ENCODE peak calls at places on chromosomes 2 and 18, in ten cellular contexts. One of them, this sample, is unnamed.

GRCh38 chr2:152322222-152322621 is 12.8 kb upstream of the FMNL2 start:
- DNase-seq in WERI-Rb-1: no peak
- DNase-seq in CD14-positive monocyte: no peak
- DNase-seq in NCI-H2081: no peak
- DNase-seq in Calu3: no peak
- DNase-seq in neural progenitor cell: no peak
- DNase-seq in type B pancreatic cell: no peak
- DNase-seq in NAMALWA: no peak
- DNase-seq in stimulated activated CD4-positive, alpha-beta T cell treated with anti-CD3 and anti-CD28 coated beads, Interleukin-15, amount 100 ng/mL, for 1 hour: no peak
- DNase-seq in iPS-NIHi11: no peak
- DNase-seq in this sample: no peak

GRCh38 chr2:184906709-184907108 is 308.4 kb downstream of the ZNF804A start:
- DNase-seq in WERI-Rb-1: no peak
- DNase-seq in CD14-positive monocyte: no peak
- DNase-seq in NCI-H2081: no peak
- DNase-seq in Calu3: no peak
- DNase-seq in neural progenitor cell: no peak
- DNase-seq in type B pancreatic cell: no peak
- DNase-seq in NAMALWA: no peak
- DNase-seq in stimulated activated CD4-positive, alpha-beta T cell treated with anti-CD3 and anti-CD28 coated beads, Interleukin-15, amount 100 ng/mL, for 1 hour: no peak
- DNase-seq in iPS-NIHi11: no peak
- DNase-seq in this sample: no peak

GRCh38 chr2:240628507-240629418 is 3.5 kb downstream of the GPR35 start:
- DNase-seq in WERI-Rb-1: no peak
- DNase-seq in CD14-positive monocyte: peak; percentile 39
- DNase-seq in NCI-H2081: no peak
- DNase-seq in Calu3: no peak
- DNase-seq in neural progenitor cell: peak; percentile 43
- DNase-seq in type B pancreatic cell: peak; percentile 68
- DNase-seq in NAMALWA: no peak
- DNase-seq in stimulated activated CD4-positive, alpha-beta T cell treated with anti-CD3 and anti-CD28 coated beads, Interleukin-15, amount 100 ng/mL, for 1 hour: no peak
- DNase-seq in iPS-NIHi11: no peak
- DNase-seq in this sample: no peak

GRCh38 chr2:156601840-156602551 is 165.8 kb downstream of the GPD2 start:
- DNase-seq in WERI-Rb-1: no peak
- DNase-seq in CD14-positive monocyte: no peak
- DNase-seq in NCI-H2081: no peak
- DNase-seq in Calu3: no peak
- DNase-seq in neural progenitor cell: no peak
- DNase-seq in type B pancreatic cell: no peak
- DNase-seq in NAMALWA: no peak
- DNase-seq in stimulated activated CD4-positive, alpha-beta T cell treated with anti-CD3 and anti-CD28 coated beads, Interleukin-15, amount 100 ng/mL, for 1 hour: no peak
- DNase-seq in iPS-NIHi11: no peak
- DNase-seq in this sample: no peak

GRCh38 chr2:74028290-74028689 is 43.6 kb downstream of the TET3 start:
- DNase-seq in WERI-Rb-1: no peak
- DNase-seq in CD14-positive monocyte: no peak
- DNase-seq in NCI-H2081: no peak
- DNase-seq in Calu3: no peak
- DNase-seq in neural progenitor cell: no peak
- DNase-seq in type B pancreatic cell: no peak
- DNase-seq in NAMALWA: no peak
- DNase-seq in stimulated activated CD4-positive, alpha-beta T cell treated with anti-CD3 and anti-CD28 coated beads, Interleukin-15, amount 100 ng/mL, for 1 hour: no peak
- DNase-seq in iPS-NIHi11: no peak
- DNase-seq in this sample: no peak

GRCh38 chr2:16093639-16094447 is 153.5 kb downstream of the MYCN start:
- DNase-seq in WERI-Rb-1: no peak
- DNase-seq in CD14-positive monocyte: no peak
- DNase-seq in NCI-H2081: no peak
- DNase-seq in Calu3: peak; percentile 9
- DNase-seq in neural progenitor cell: no peak
- DNase-seq in type B pancreatic cell: no peak
- DNase-seq in NAMALWA: no peak
- DNase-seq in stimulated activated CD4-positive, alpha-beta T cell treated with anti-CD3 and anti-CD28 coated beads, Interleukin-15, amount 100 ng/mL, for 1 hour: no peak
- DNase-seq in iPS-NIHi11: no peak
- DNase-seq in this sample: no peak

GRCh38 chr2:97998431-97998830 is 2.7 kb upstream of the TMEM131 start:
- DNase-seq in WERI-Rb-1: no peak
- DNase-seq in CD14-positive monocyte: no peak
- DNase-seq in NCI-H2081: no peak
- DNase-seq in Calu3: no peak
- DNase-seq in neural progenitor cell: no peak
- DNase-seq in type B pancreatic cell: no peak
- DNase-seq in NAMALWA: no peak
- DNase-seq in stimulated activated CD4-positive, alpha-beta T cell treated with anti-CD3 and anti-CD28 coated beads, Interleukin-15, amount 100 ng/mL, for 1 hour: no peak
- DNase-seq in iPS-NIHi11: no peak
- DNase-seq in this sample: no peak

GRCh38 chr2:85854166-85854509 is 34.7 kb downstream of the ST3GAL5 start:
- DNase-seq in WERI-Rb-1: no peak
- DNase-seq in CD14-positive monocyte: no peak
- DNase-seq in NCI-H2081: no peak
- DNase-seq in Calu3: no peak
- DNase-seq in neural progenitor cell: no peak
- DNase-seq in type B pancreatic cell: no peak
- DNase-seq in NAMALWA: no peak
- DNase-seq in stimulated activated CD4-positive, alpha-beta T cell treated with anti-CD3 and anti-CD28 coated beads, Interleukin-15, amount 100 ng/mL, for 1 hour: no peak
- DNase-seq in iPS-NIHi11: no peak
- DNase-seq in this sample: no peak

GRCh38 chr2:128727914-128728313 is 409.2 kb upstream of the HS6ST1 start:
- DNase-seq in WERI-Rb-1: no peak
- DNase-seq in CD14-positive monocyte: no peak
- DNase-seq in NCI-H2081: no peak
- DNase-seq in Calu3: no peak
- DNase-seq in neural progenitor cell: no peak
- DNase-seq in type B pancreatic cell: no peak
- DNase-seq in NAMALWA: no peak
- DNase-seq in stimulated activated CD4-positive, alpha-beta T cell treated with anti-CD3 and anti-CD28 coated beads, Interleukin-15, amount 100 ng/mL, for 1 hour: no peak
- DNase-seq in iPS-NIHi11: no peak
- DNase-seq in this sample: no peak

GRCh38 chr2:31430439-31431165 is 16.1 kb upstream of the XDH start:
- DNase-seq in WERI-Rb-1: no peak
- DNase-seq in CD14-positive monocyte: no peak
- DNase-seq in NCI-H2081: no peak
- DNase-seq in Calu3: no peak
- DNase-seq in neural progenitor cell: no peak
- DNase-seq in type B pancreatic cell: no peak
- DNase-seq in NAMALWA: no peak
- DNase-seq in stimulated activated CD4-positive, alpha-beta T cell treated with anti-CD3 and anti-CD28 coated beads, Interleukin-15, amount 100 ng/mL, for 1 hour: no peak
- DNase-seq in iPS-NIHi11: no peak
- DNase-seq in this sample: no peak

GRCh38 chr2:16203069-16203468 is 262.7 kb downstream of the MYCN start:
- DNase-seq in WERI-Rb-1: no peak
- DNase-seq in CD14-positive monocyte: no peak
- DNase-seq in NCI-H2081: no peak
- DNase-seq in Calu3: no peak
- DNase-seq in neural progenitor cell: no peak
- DNase-seq in type B pancreatic cell: no peak
- DNase-seq in NAMALWA: no peak
- DNase-seq in stimulated activated CD4-positive, alpha-beta T cell treated with anti-CD3 and anti-CD28 coated beads, Interleukin-15, amount 100 ng/mL, for 1 hour: no peak
- DNase-seq in iPS-NIHi11: no peak
- DNase-seq in this sample: no peak

GRCh38 chr2:64052468-64053241 is 33.4 kb upstream of the VPS54 start:
- DNase-seq in WERI-Rb-1: no peak
- DNase-seq in CD14-positive monocyte: no peak
- DNase-seq in NCI-H2081: peak; percentile 36
- DNase-seq in Calu3: no peak
- DNase-seq in neural progenitor cell: peak; percentile 15
- DNase-seq in type B pancreatic cell: no peak
- DNase-seq in NAMALWA: no peak
- DNase-seq in stimulated activated CD4-positive, alpha-beta T cell treated with anti-CD3 and anti-CD28 coated beads, Interleukin-15, amount 100 ng/mL, for 1 hour: no peak
- DNase-seq in iPS-NIHi11: no peak
- DNase-seq in this sample: no peak

GRCh38 chr2:6184532-6185302 is 492.5 kb downstream of the SOX11 start:
- DNase-seq in WERI-Rb-1: no peak
- DNase-seq in CD14-positive monocyte: no peak
- DNase-seq in NCI-H2081: no peak
- DNase-seq in Calu3: no peak
- DNase-seq in neural progenitor cell: peak; percentile 49
- DNase-seq in type B pancreatic cell: no peak
- DNase-seq in NAMALWA: no peak
- DNase-seq in stimulated activated CD4-positive, alpha-beta T cell treated with anti-CD3 and anti-CD28 coated beads, Interleukin-15, amount 100 ng/mL, for 1 hour: no peak
- DNase-seq in iPS-NIHi11: no peak
- DNase-seq in this sample: no peak

GRCh38 chr18:51049137-51049536 is 19.1 kb downstream of the SMAD4 start:
- DNase-seq in WERI-Rb-1: no peak
- DNase-seq in CD14-positive monocyte: no peak
- DNase-seq in NCI-H2081: no peak
- DNase-seq in Calu3: no peak
- DNase-seq in neural progenitor cell: no peak
- DNase-seq in type B pancreatic cell: no peak
- DNase-seq in NAMALWA: no peak
- DNase-seq in stimulated activated CD4-positive, alpha-beta T cell treated with anti-CD3 and anti-CD28 coated beads, Interleukin-15, amount 100 ng/mL, for 1 hour: no peak
- DNase-seq in iPS-NIHi11: no peak
- DNase-seq in this sample: no peak

GRCh38 chr2:101150306-101151140 is 659 bp downstream of the TBC1D8 start:
- DNase-seq in WERI-Rb-1: peak; percentile 57
- DNase-seq in CD14-positive monocyte: no peak
- DNase-seq in NCI-H2081: no peak
- DNase-seq in Calu3: peak; percentile 50
- DNase-seq in neural progenitor cell: peak; percentile 66
- DNase-seq in type B pancreatic cell: no peak
- DNase-seq in NAMALWA: no peak
- DNase-seq in stimulated activated CD4-positive, alpha-beta T cell treated with anti-CD3 and anti-CD28 coated beads, Interleukin-15, amount 100 ng/mL, for 1 hour: no peak
- DNase-seq in iPS-NIHi11: peak; percentile 69
- DNase-seq in this sample: no peak

GRCh38 chr2:215970425-215970824 is 42.9 kb downstream of the MREG start:
- DNase-seq in WERI-Rb-1: no peak
- DNase-seq in CD14-positive monocyte: no peak
- DNase-seq in NCI-H2081: no peak
- DNase-seq in Calu3: no peak
- DNase-seq in neural progenitor cell: no peak
- DNase-seq in type B pancreatic cell: no peak
- DNase-seq in NAMALWA: no peak
- DNase-seq in stimulated activated CD4-positive, alpha-beta T cell treated with anti-CD3 and anti-CD28 coated beads, Interleukin-15, amount 100 ng/mL, for 1 hour: no peak
- DNase-seq in iPS-NIHi11: no peak
- DNase-seq in this sample: no peak

GRCh38 chr2:19195681-19196080 is 162.7 kb downstream of the OSR1 start:
- DNase-seq in WERI-Rb-1: no peak
- DNase-seq in CD14-positive monocyte: no peak
- DNase-seq in NCI-H2081: no peak
- DNase-seq in Calu3: no peak
- DNase-seq in neural progenitor cell: no peak
- DNase-seq in type B pancreatic cell: no peak
- DNase-seq in NAMALWA: no peak
- DNase-seq in stimulated activated CD4-positive, alpha-beta T cell treated with anti-CD3 and anti-CD28 coated beads, Interleukin-15, amount 100 ng/mL, for 1 hour: no peak
- DNase-seq in iPS-NIHi11: no peak
- DNase-seq in this sample: no peak

GRCh38 chr2:147149589-147150245 is 695.1 kb upstream of the ACVR2A start:
- DNase-seq in WERI-Rb-1: no peak
- DNase-seq in CD14-positive monocyte: no peak
- DNase-seq in NCI-H2081: no peak
- DNase-seq in Calu3: no peak
- DNase-seq in neural progenitor cell: no peak
- DNase-seq in type B pancreatic cell: no peak
- DNase-seq in NAMALWA: no peak
- DNase-seq in stimulated activated CD4-positive, alpha-beta T cell treated with anti-CD3 and anti-CD28 coated beads, Interleukin-15, amount 100 ng/mL, for 1 hour: no peak
- DNase-seq in iPS-NIHi11: no peak
- DNase-seq in this sample: no peak

GRCh38 chr18:10417679-10418078 is 36.8 kb upstream of the APCDD1 start:
- DNase-seq in WERI-Rb-1: no peak
- DNase-seq in CD14-positive monocyte: no peak
- DNase-seq in NCI-H2081: no peak
- DNase-seq in Calu3: no peak
- DNase-seq in neural progenitor cell: no peak
- DNase-seq in type B pancreatic cell: no peak
- DNase-seq in NAMALWA: no peak
- DNase-seq in stimulated activated CD4-positive, alpha-beta T cell treated with anti-CD3 and anti-CD28 coated beads, Interleukin-15, amount 100 ng/mL, for 1 hour: no peak
- DNase-seq in iPS-NIHi11: no peak
- DNase-seq in this sample: no peak

GRCh38 chr2:67666386-67667053 is 269.4 kb downstream of the ETAA1 start:
- DNase-seq in WERI-Rb-1: no peak
- DNase-seq in CD14-positive monocyte: no peak
- DNase-seq in NCI-H2081: no peak
- DNase-seq in Calu3: no peak
- DNase-seq in neural progenitor cell: no peak
- DNase-seq in type B pancreatic cell: no peak
- DNase-seq in NAMALWA: no peak
- DNase-seq in stimulated activated CD4-positive, alpha-beta T cell treated with anti-CD3 and anti-CD28 coated beads, Interleukin-15, amount 100 ng/mL, for 1 hour: no peak
- DNase-seq in iPS-NIHi11: no peak
- DNase-seq in this sample: no peak

GRCh38 chr2:169476459-169476858 is 2.8 kb upstream of the BBS5 start:
- DNase-seq in WERI-Rb-1: no peak
- DNase-seq in CD14-positive monocyte: no peak
- DNase-seq in NCI-H2081: no peak
- DNase-seq in Calu3: no peak
- DNase-seq in neural progenitor cell: no peak
- DNase-seq in type B pancreatic cell: no peak
- DNase-seq in NAMALWA: no peak
- DNase-seq in stimulated activated CD4-positive, alpha-beta T cell treated with anti-CD3 and anti-CD28 coated beads, Interleukin-15, amount 100 ng/mL, for 1 hour: no peak
- DNase-seq in iPS-NIHi11: no peak
- DNase-seq in this sample: no peak

GRCh38 chr18:24914148-24914525 is 437.8 kb downstream of the ZNF521 start:
- DNase-seq in WERI-Rb-1: no peak
- DNase-seq in CD14-positive monocyte: no peak
- DNase-seq in NCI-H2081: no peak
- DNase-seq in Calu3: no peak
- DNase-seq in neural progenitor cell: no peak
- DNase-seq in type B pancreatic cell: no peak
- DNase-seq in NAMALWA: no peak
- DNase-seq in stimulated activated CD4-positive, alpha-beta T cell treated with anti-CD3 and anti-CD28 coated beads, Interleukin-15, amount 100 ng/mL, for 1 hour: no peak
- DNase-seq in iPS-NIHi11: no peak
- DNase-seq in this sample: no peak

GRCh38 chr2:166593403-166593802 is 99.4 kb upstream of the SCN7A start:
- DNase-seq in WERI-Rb-1: no peak
- DNase-seq in CD14-positive monocyte: no peak
- DNase-seq in NCI-H2081: no peak
- DNase-seq in Calu3: no peak
- DNase-seq in neural progenitor cell: no peak
- DNase-seq in type B pancreatic cell: no peak
- DNase-seq in NAMALWA: no peak
- DNase-seq in stimulated activated CD4-positive, alpha-beta T cell treated with anti-CD3 and anti-CD28 coated beads, Interleukin-15, amount 100 ng/mL, for 1 hour: no peak
- DNase-seq in iPS-NIHi11: no peak
- DNase-seq in this sample: no peak

GRCh38 chr2:67008114-67008513 is 389.0 kb upstream of the ETAA1 start:
- DNase-seq in WERI-Rb-1: no peak
- DNase-seq in CD14-positive monocyte: no peak
- DNase-seq in NCI-H2081: no peak
- DNase-seq in Calu3: no peak
- DNase-seq in neural progenitor cell: no peak
- DNase-seq in type B pancreatic cell: no peak
- DNase-seq in NAMALWA: no peak
- DNase-seq in stimulated activated CD4-positive, alpha-beta T cell treated with anti-CD3 and anti-CD28 coated beads, Interleukin-15, amount 100 ng/mL, for 1 hour: no peak
- DNase-seq in iPS-NIHi11: no peak
- DNase-seq in this sample: no peak

GRCh38 chr2:119859528-119859927 is 99.8 kb downstream of the PTPN4 start:
- DNase-seq in WERI-Rb-1: no peak
- DNase-seq in CD14-positive monocyte: no peak
- DNase-seq in NCI-H2081: no peak
- DNase-seq in Calu3: no peak
- DNase-seq in neural progenitor cell: no peak
- DNase-seq in type B pancreatic cell: no peak
- DNase-seq in NAMALWA: no peak
- DNase-seq in stimulated activated CD4-positive, alpha-beta T cell treated with anti-CD3 and anti-CD28 coated beads, Interleukin-15, amount 100 ng/mL, for 1 hour: no peak
- DNase-seq in iPS-NIHi11: no peak
- DNase-seq in this sample: no peak

GRCh38 chr18:9475643-9476580 is 599 bp downstream of the RALBP1 start:
- DNase-seq in WERI-Rb-1: no peak
- DNase-seq in CD14-positive monocyte: no peak
- DNase-seq in NCI-H2081: peak; percentile 3
- DNase-seq in Calu3: no peak
- DNase-seq in neural progenitor cell: no peak
- DNase-seq in type B pancreatic cell: no peak
- DNase-seq in NAMALWA: peak; percentile 77
- DNase-seq in stimulated activated CD4-positive, alpha-beta T cell treated with anti-CD3 and anti-CD28 coated beads, Interleukin-15, amount 100 ng/mL, for 1 hour: peak; percentile 18
- DNase-seq in iPS-NIHi11: no peak
- DNase-seq in this sample: no peak

GRCh38 chr2:31134450-31134849 is 3.8 kb downstream of the GALNT14 start:
- DNase-seq in WERI-Rb-1: no peak
- DNase-seq in CD14-positive monocyte: no peak
- DNase-seq in NCI-H2081: no peak
- DNase-seq in Calu3: no peak
- DNase-seq in neural progenitor cell: no peak
- DNase-seq in type B pancreatic cell: no peak
- DNase-seq in NAMALWA: no peak
- DNase-seq in stimulated activated CD4-positive, alpha-beta T cell treated with anti-CD3 and anti-CD28 coated beads, Interleukin-15, amount 100 ng/mL, for 1 hour: no peak
- DNase-seq in iPS-NIHi11: no peak
- DNase-seq in this sample: no peak

GRCh38 chr2:207503234-207503633 is 26.5 kb upstream of the CREB1 start:
- DNase-seq in WERI-Rb-1: no peak
- DNase-seq in CD14-positive monocyte: peak; percentile 80
- DNase-seq in NCI-H2081: no peak
- DNase-seq in Calu3: no peak
- DNase-seq in neural progenitor cell: no peak
- DNase-seq in type B pancreatic cell: no peak
- DNase-seq in NAMALWA: no peak
- DNase-seq in stimulated activated CD4-positive, alpha-beta T cell treated with anti-CD3 and anti-CD28 coated beads, Interleukin-15, amount 100 ng/mL, for 1 hour: no peak
- DNase-seq in iPS-NIHi11: no peak
- DNase-seq in this sample: no peak

This sample was measured in H1.